ENCODE peak calls at places on chromosome 19, in four cellular contexts. X, M, K and R are unnamed samples.
A peak's percentile ranks its signal among the peaks of the same experiment; 100 is the strongest.

GRCh38 chr19:39206122-39206521 is 2.1 kb upstream of the SYCN start:
- DNase-seq in X (no peak), M (no peak), K (no peak), R (no peak)

GRCh38 chr19:16882146-16882545 is 6.7 kb upstream of the F2RL3 start:
- DNase-seq in X (no peak), M (no peak), K (no peak), R (no peak)

GRCh38 chr19:56393119-56394012 is at the start of gene ZNF582:
- DNase-seq in X (peak; percentile 96), M (peak; percentile 91), K (peak; percentile 99), R (peak; percentile 89)

GRCh38 chr19:37947778-37948177 is 40.8 kb downstream of the SIPA1L3 start:
- DNase-seq in X (no peak), M (no peak), K (no peak), R (no peak)

GRCh38 chr19:32921624-32922023 is 50.1 kb downstream of the CEP89 start:
- DNase-seq in X (no peak), M (no peak), K (no peak), R (no peak)

GRCh38 chr19:16197188-16197621 is 506 bp upstream of the AP1M1 start:
- DNase-seq in X (no peak), M (no peak), K (peak; percentile 96), R (no peak)

GRCh38 chr19:57096640-57097361 is 23.0 kb upstream of the USP29 start:
- DNase-seq in X (no peak), M (no peak), K (no peak), R (no peak)

GRCh38 chr19:34269489-34269888 is 15.1 kb downstream of the GARRE1 start:
- DNase-seq in X (no peak), M (no peak), K (no peak), R (no peak)

GRCh38 chr19:44303976-44304568 is 753 bp downstream of the ZNF235 start:
- DNase-seq in X (no peak), M (no peak), K (peak; percentile 62), R (no peak)

GRCh38 chr19:6654347-6655310 is 15.3 kb downstream of the TNFSF14 start:
- DNase-seq in X (no peak), M (no peak), K (no peak), R (no peak)

GRCh38 chr19:47417107-47417745 is 2.1 kb downstream of the MEIS3 start:
- DNase-seq in X (no peak), M (no peak), K (no peak), R (no peak)

GRCh38 chr19:53906211-53907192 is 2.6 kb upstream of the CACNG7 start:
- DNase-seq in X (peak; percentile 92), M (no peak), K (peak; percentile 67), R (peak; percentile 86)

GRCh38 chr19:35164418-35164817 is 9.9 kb downstream of the FXYD5 start:
- DNase-seq in X (no peak), M (no peak), K (no peak), R (peak; percentile 87)

GRCh38 chr19:19539738-19540703 is 2.0 kb downstream of the CILP2 start:
- DNase-seq in X (peak; percentile 96), M (no peak), K (peak; percentile 92), R (no peak)

GRCh38 chr19:15550847-15551182 is 42.5 kb downstream of the CYP4F22 start:
- DNase-seq in X (no peak), M (no peak), K (peak; percentile 3), R (peak; percentile 14)

GRCh38 chr19:56930647-56931592 is 90.4 kb upstream of the PEG3 start:
- DNase-seq in X (no peak), M (no peak), K (no peak), R (no peak)

GRCh38 chr19:45164577-45165335 is 4.0 kb upstream of the NKPD1 start:
- DNase-seq in X (peak; percentile 90), M (no peak), K (peak; percentile 69), R (peak; percentile 87)

GRCh38 chr19:55372316-55373081 is 2.2 kb upstream of the IL11 start:
- DNase-seq in X (no peak), M (no peak), K (peak; percentile 72), R (peak; percentile 50)

GRCh38 chr19:11499327-11499726 is 6.3 kb downstream of the ZNF653 start:
- DNase-seq in X (no peak), M (no peak), K (no peak), R (no peak)

GRCh38 chr19:4096049-4096892 is 27.7 kb downstream of the MAP2K2 start:
- DNase-seq in X (no peak), M (no peak), K (no peak), R (no peak)

GRCh38 chr19:30070970-30071632 is 129.1 kb downstream of the URI1 start:
- DNase-seq in X (no peak), M (no peak), K (no peak), R (no peak)

GRCh38 chr19:46288896-46289588 is 7.8 kb upstream of the HIF3A start:
- DNase-seq in X (no peak), M (no peak), K (peak; percentile 97), R (no peak)

GRCh38 chr19:49149652-49150105 is 5.5 kb downstream of the HRC start:
- DNase-seq in X (peak; percentile 57), M (peak; percentile 84), K (peak; percentile 91), R (peak; percentile 66)

GRCh38 chr19:53883231-53883661 is 1.2 kb downstream of the PRKCG start:
- DNase-seq in X (no peak), M (no peak), K (no peak), R (no peak)

GRCh38 chr19:56133858-56134654 is 7.0 kb upstream of the ZNF444 start:
- DNase-seq in X (no peak), M (no peak), K (peak; percentile 49), R (no peak)

GRCh38 chr19:11296264-11296663 is 304 bp downstream of the TSPAN16 start:
- DNase-seq in X (peak; percentile 5), M (no peak), K (peak; percentile 23), R (no peak)

GRCh38 chr19:18021121-18021755 is 13.3 kb downstream of the ARRDC2 start:
- DNase-seq in X (peak; percentile 94), M (no peak), K (peak; percentile 95), R (peak; percentile 83)

GRCh38 chr19:2494447-2495129 is 18.7 kb downstream of the GADD45B start:
- DNase-seq in X (peak; percentile 91), M (no peak), K (peak; percentile 84), R (peak; percentile 33)

GRCh38 chr19:30111456-30111855 is 169.4 kb downstream of the URI1 start:
- DNase-seq in X (no peak), M (no peak), K (no peak), R (no peak)

GRCh38 chr19:12994701-12995595 is at the start of gene NFIX:
- DNase-seq in X (peak; percentile 88), M (no peak), K (peak; percentile 85), R (peak; percentile 66)

GRCh38 chr19:23771348-23771747 is 12.7 kb upstream of the ZNF681 start:
- DNase-seq in X (no peak), M (no peak), K (no peak), R (no peak)

GRCh38 chr19:37905936-37906867 is at the start of gene WDR87:
- DNase-seq in X (peak; percentile 78), M (peak; percentile 87), K (peak; percentile 61), R (peak; percentile 77)

GRCh38 chr19:56874530-56874929 is 34.0 kb upstream of the PEG3 start:
- DNase-seq in X (no peak), M (no peak), K (no peak), R (no peak)

GRCh38 chr19:44927746-44928145 is 13.3 kb downstream of the APOC1 start:
- DNase-seq in X (no peak), M (no peak), K (peak; percentile 71), R (no peak)

GRCh38 chr19:53809518-53810186 is 14.5 kb downstream of the NLRP12 start:
- DNase-seq in X (no peak), M (no peak), K (no peak), R (no peak)

GRCh38 chr19:46875234-46875633 is 14.4 kb downstream of the ARHGAP35 start:
- DNase-seq in X (no peak), M (no peak), K (no peak), R (no peak)

GRCh38 chr19:1177322-1178114 is 3.5 kb upstream of the SBNO2 start:
- DNase-seq in X (peak; percentile 82), M (no peak), K (peak; percentile 97), R (peak; percentile 70)
- TF ChIP-seq CTCF in X (no peak), M (no peak), K (peak; percentile 26), R (no peak)

GRCh38 chr19:50328257-50329145 is 676 bp downstream of the KCNC3 start:
- DNase-seq in X (peak; percentile 77), M (no peak), K (peak; percentile 27), R (peak; percentile 50)
- TF ChIP-seq CTCF in X (no peak), M (peak; percentile 51), K (no peak), R (no peak)

GRCh38 chr19:31180907-31181306 is 168.3 kb downstream of the TSHZ3 start:
- DNase-seq in X (no peak), M (no peak), K (no peak), R (no peak)

GRCh38 chr19:31179471-31179852 is 169.8 kb downstream of the TSHZ3 start:
- DNase-seq in X (no peak), M (no peak), K (no peak), R (no peak)

GRCh38 chr19:31181535-31181934 is 167.7 kb downstream of the TSHZ3 start:
- DNase-seq in X (no peak), M (no peak), K (no peak), R (no peak)

GRCh38 chr19:31185261-31185660 is 164.0 kb downstream of the TSHZ3 start:
- DNase-seq in X (no peak), M (no peak), K (peak; percentile 11), R (no peak)
- TF ChIP-seq CTCF in X (no peak), M (no peak), K (no peak), R (no peak)

GRCh38 chr19:42204684-42205083 is 12.8 kb downstream of the DEDD2 start:
- DNase-seq in X (no peak), M (no peak), K (no peak), R (no peak)
- TF ChIP-seq CTCF in X (no peak), M (no peak), K (no peak), R (no peak)

GRCh38 chr19:14434543-14435319 is 1.6 kb downstream of the PKN1 start:
- DNase-seq in X (peak; percentile 84), M (no peak), K (peak; percentile 89), R (peak; percentile 78)

GRCh38 chr19:14433454-14434156 is 499 bp downstream of the PKN1 start:
- DNase-seq in X (peak; percentile 82), M (no peak), K (peak; percentile 36), R (peak; percentile 60)

GRCh38 chr19:14435320-14436050 is 2.4 kb downstream of the PKN1 start:
- DNase-seq in X (no peak), M (no peak), K (no peak), R (no peak)

GRCh38 chr19:14432817-14433453 is at the start of gene PKN1:
- DNase-seq in X (peak; percentile 92), M (no peak), K (peak; percentile 81), R (peak; percentile 69)

GRCh38 chr19:14434157-14434501 is 1.0 kb downstream of the PKN1 start:
- DNase-seq in X (no peak), M (no peak), K (peak; percentile 31), R (peak; percentile 29)
- TF ChIP-seq CTCF in X (no peak), M (no peak), K (no peak), R (no peak)

GRCh38 chr19:10251792-10252694 is at the start of gene MRPL4:
- DNase-seq in X (peak; percentile 96), M (peak; percentile 92), K (peak; percentile 99), R (peak; percentile 88)
- TF ChIP-seq CTCF in X (no peak), M (no peak), K (no peak), R (no peak)

GRCh38 chr19:40798223-40798996 is 581 bp upstream of the EGLN2 start:
- DNase-seq in X (peak; percentile 100), M (peak; percentile 100), K (peak; percentile 100), R (peak; percentile 100)
- TF ChIP-seq CTCF in X (peak; percentile 20), M (peak; percentile 64), K (peak; percentile 37), R (peak; percentile 49)